ENCODE peak calls at places on chromosomes 12 and 14, in nine cellular contexts. One of them, this sample, is unnamed.

GRCh38 chr12:49232940-49233841 is 31.7 kb upstream of the TUBA1C start:
- DNase-seq in uterus: peak; percentile 61
- DNase-seq in fibroblast of lung: peak; percentile 52
- DNase-seq in astrocyte: peak; percentile 62
- DNase-seq in cardiac muscle cell: peak; percentile 59
- DNase-seq in body of pancreas: peak; percentile 37
- DNase-seq in stomach: peak; percentile 37
- DNase-seq in transverse colon: peak; percentile 28
- DNase-seq in sigmoid colon: peak; percentile 80
- DNase-seq in this sample: peak; percentile 11

GRCh38 chr14:58107947-58108552 is 44.0 kb downstream of the ARMH4 start:
- DNase-seq in astrocyte: peak; percentile 40
- DNase-seq in stomach: no peak
- DNase-seq in uterus: peak; percentile 57
- DNase-seq in cardiac muscle cell: peak; percentile 83
- DNase-seq in transverse colon: peak; percentile 24
- DNase-seq in body of pancreas: peak; percentile 25
- DNase-seq in sigmoid colon: no peak
- DNase-seq in fibroblast of lung: peak; percentile 88
- DNase-seq in this sample: peak; percentile 26

GRCh38 chr12:76559277-76560082 is at the start of gene OSBPL8:
- DNase-seq in stomach: peak; percentile 96
- DNase-seq in fibroblast of lung: peak; percentile 90
- DNase-seq in body of pancreas: peak; percentile 93
- DNase-seq in uterus: peak; percentile 94
- DNase-seq in cardiac muscle cell: peak; percentile 94
- DNase-seq in transverse colon: peak; percentile 97
- DNase-seq in astrocyte: peak; percentile 74
- DNase-seq in sigmoid colon: peak; percentile 97
- DNase-seq in this sample: peak; percentile 95

GRCh38 chr14:74979442-74980397 is 23.0 kb upstream of the EIF2B2 start:
- DNase-seq in body of pancreas: no peak
- DNase-seq in astrocyte: peak; percentile 11
- DNase-seq in sigmoid colon: no peak
- DNase-seq in cardiac muscle cell: peak; percentile 47
- DNase-seq in fibroblast of lung: peak; percentile 38
- DNase-seq in transverse colon: no peak
- DNase-seq in stomach: no peak
- DNase-seq in uterus: no peak
- DNase-seq in this sample: peak; percentile 51

GRCh38 chr14:21796912-21797311 is 123.3 kb upstream of the OR4E1 start:
- DNase-seq in body of pancreas: no peak
- DNase-seq in astrocyte: no peak
- DNase-seq in fibroblast of lung: no peak
- DNase-seq in sigmoid colon: no peak
- DNase-seq in transverse colon: no peak
- DNase-seq in stomach: no peak
- DNase-seq in uterus: no peak
- DNase-seq in cardiac muscle cell: peak; percentile 2
- DNase-seq in this sample: no peak

GRCh38 chr12:69898236-69898635 is 73.2 kb downstream of the MYRFL start:
- DNase-seq in transverse colon: no peak
- DNase-seq in cardiac muscle cell: peak; percentile 36
- DNase-seq in sigmoid colon: no peak
- DNase-seq in astrocyte: peak; percentile 86
- DNase-seq in fibroblast of lung: peak; percentile 48
- DNase-seq in uterus: no peak
- DNase-seq in stomach: no peak
- DNase-seq in body of pancreas: no peak
- DNase-seq in this sample: no peak

GRCh38 chr12:60415361-60415760 is 819.5 kb downstream of the SLC16A7 start:
- DNase-seq in stomach: no peak
- DNase-seq in cardiac muscle cell: no peak
- DNase-seq in uterus: no peak
- DNase-seq in body of pancreas: no peak
- DNase-seq in transverse colon: no peak
- DNase-seq in fibroblast of lung: peak; percentile 97
- DNase-seq in astrocyte: peak; percentile 12
- DNase-seq in sigmoid colon: no peak
- DNase-seq in this sample: no peak

GRCh38 chr12:11959117-11959823 is 111.5 kb upstream of the BCL2L14 start:
- DNase-seq in sigmoid colon: no peak
- DNase-seq in body of pancreas: peak; percentile 18
- DNase-seq in fibroblast of lung: no peak
- DNase-seq in stomach: no peak
- DNase-seq in cardiac muscle cell: no peak
- DNase-seq in transverse colon: no peak
- DNase-seq in uterus: no peak
- DNase-seq in astrocyte: peak; percentile 31
- DNase-seq in this sample: no peak

GRCh38 chr14:30874120-30874998 is at the start of gene COCH:
- DNase-seq in cardiac muscle cell: no peak
- DNase-seq in fibroblast of lung: no peak
- DNase-seq in stomach: peak; percentile 50
- DNase-seq in body of pancreas: peak; percentile 49
- DNase-seq in astrocyte: no peak
- DNase-seq in transverse colon: peak; percentile 54
- DNase-seq in sigmoid colon: no peak
- DNase-seq in uterus: no peak
- DNase-seq in this sample: no peak

GRCh38 chr14:104885031-104885972 is 20.2 kb downstream of the CEP170B start:
- DNase-seq in astrocyte: no peak
- DNase-seq in fibroblast of lung: no peak
- DNase-seq in uterus: peak; percentile 13
- DNase-seq in cardiac muscle cell: no peak
- DNase-seq in body of pancreas: peak; percentile 10
- DNase-seq in stomach: no peak
- DNase-seq in transverse colon: no peak
- DNase-seq in sigmoid colon: no peak
- DNase-seq in this sample: no peak

GRCh38 chr12:132284618-132285310 is 44.6 kb downstream of the GALNT9 start:
- DNase-seq in body of pancreas: no peak
- DNase-seq in sigmoid colon: no peak
- DNase-seq in cardiac muscle cell: no peak
- DNase-seq in astrocyte: no peak
- DNase-seq in stomach: no peak
- DNase-seq in transverse colon: no peak
- DNase-seq in fibroblast of lung: no peak
- DNase-seq in uterus: no peak
- DNase-seq in this sample: no peak

GRCh38 chr12:113259499-113259953 is 38.3 kb downstream of the TPCN1 start:
- DNase-seq in body of pancreas: peak; percentile 87
- DNase-seq in cardiac muscle cell: peak; percentile 67
- DNase-seq in transverse colon: peak; percentile 68
- DNase-seq in uterus: peak; percentile 88
- DNase-seq in sigmoid colon: peak; percentile 95
- DNase-seq in fibroblast of lung: peak; percentile 62
- DNase-seq in astrocyte: no peak
- DNase-seq in stomach: peak; percentile 44
- DNase-seq in this sample: no peak

GRCh38 chr12:95674631-95675030 is 115.9 kb downstream of the NTN4 start:
- DNase-seq in body of pancreas: peak; percentile 42
- DNase-seq in uterus: no peak
- DNase-seq in cardiac muscle cell: peak; percentile 60
- DNase-seq in astrocyte: no peak
- DNase-seq in fibroblast of lung: peak; percentile 11
- DNase-seq in sigmoid colon: no peak
- DNase-seq in stomach: no peak
- DNase-seq in transverse colon: no peak
- DNase-seq in this sample: no peak

GRCh38 chr14:21978184-21978998 is 304.8 kb upstream of the OR4E1 start:
- DNase-seq in uterus: no peak
- DNase-seq in body of pancreas: peak; percentile 20
- DNase-seq in sigmoid colon: peak; percentile 64
- DNase-seq in cardiac muscle cell: peak; percentile 43
- DNase-seq in astrocyte: no peak
- DNase-seq in transverse colon: peak; percentile 25
- DNase-seq in fibroblast of lung: peak; percentile 12
- DNase-seq in stomach: peak; percentile 39
- DNase-seq in this sample: no peak

GRCh38 chr14:27386391-27386790 is 788.6 kb upstream of the NOVA1 start:
- DNase-seq in stomach: no peak
- DNase-seq in body of pancreas: no peak
- DNase-seq in cardiac muscle cell: no peak
- DNase-seq in sigmoid colon: no peak
- DNase-seq in fibroblast of lung: no peak
- DNase-seq in uterus: no peak
- DNase-seq in transverse colon: no peak
- DNase-seq in astrocyte: peak; percentile 60
- DNase-seq in this sample: no peak

GRCh38 chr12:4849024-4849594 is 60.6 kb upstream of the KCNA1 start:
- DNase-seq in sigmoid colon: no peak
- DNase-seq in stomach: no peak
- DNase-seq in fibroblast of lung: peak; percentile 58
- DNase-seq in uterus: no peak
- DNase-seq in cardiac muscle cell: peak; percentile 58
- DNase-seq in body of pancreas: peak; percentile 25
- DNase-seq in astrocyte: peak; percentile 11
- DNase-seq in transverse colon: no peak
- DNase-seq in this sample: no peak

GRCh38 chr12:66028388-66028787 is 102.2 kb downstream of the LLPH start:
- DNase-seq in astrocyte: no peak
- DNase-seq in body of pancreas: no peak
- DNase-seq in fibroblast of lung: no peak
- DNase-seq in cardiac muscle cell: no peak
- DNase-seq in sigmoid colon: no peak
- DNase-seq in uterus: no peak
- DNase-seq in stomach: no peak
- DNase-seq in transverse colon: no peak
- DNase-seq in this sample: no peak

GRCh38 chr14:85534435-85534834 is 4.5 kb downstream of the FLRT2 start:
- DNase-seq in transverse colon: no peak
- DNase-seq in fibroblast of lung: peak; percentile 25
- DNase-seq in sigmoid colon: no peak
- DNase-seq in astrocyte: no peak
- DNase-seq in body of pancreas: no peak
- DNase-seq in cardiac muscle cell: peak; percentile 42
- DNase-seq in uterus: no peak
- DNase-seq in stomach: no peak
- DNase-seq in this sample: peak; percentile 5

GRCh38 chr14:99668998-99669314 is 15.1 kb upstream of the CYP46A1 start:
- DNase-seq in uterus: no peak
- DNase-seq in stomach: no peak
- DNase-seq in sigmoid colon: no peak
- DNase-seq in transverse colon: no peak
- DNase-seq in body of pancreas: no peak
- DNase-seq in astrocyte: no peak
- DNase-seq in cardiac muscle cell: no peak
- DNase-seq in fibroblast of lung: no peak
- DNase-seq in this sample: no peak

GRCh38 chr12:130933269-130933995 is 20.3 kb upstream of the ADGRD1 start:
- DNase-seq in cardiac muscle cell: no peak
- DNase-seq in uterus: no peak
- DNase-seq in stomach: no peak
- DNase-seq in fibroblast of lung: no peak
- DNase-seq in transverse colon: no peak
- DNase-seq in sigmoid colon: no peak
- DNase-seq in body of pancreas: no peak
- DNase-seq in astrocyte: no peak
- DNase-seq in this sample: no peak

GRCh38 chr12:101906226-101906625 is 28.8 kb downstream of the DRAM1 start:
- DNase-seq in sigmoid colon: no peak
- DNase-seq in uterus: no peak
- DNase-seq in transverse colon: no peak
- DNase-seq in astrocyte: no peak
- DNase-seq in cardiac muscle cell: no peak
- DNase-seq in body of pancreas: peak; percentile 53
- DNase-seq in fibroblast of lung: no peak
- DNase-seq in stomach: peak; percentile 37
- DNase-seq in this sample: no peak

DNA sequence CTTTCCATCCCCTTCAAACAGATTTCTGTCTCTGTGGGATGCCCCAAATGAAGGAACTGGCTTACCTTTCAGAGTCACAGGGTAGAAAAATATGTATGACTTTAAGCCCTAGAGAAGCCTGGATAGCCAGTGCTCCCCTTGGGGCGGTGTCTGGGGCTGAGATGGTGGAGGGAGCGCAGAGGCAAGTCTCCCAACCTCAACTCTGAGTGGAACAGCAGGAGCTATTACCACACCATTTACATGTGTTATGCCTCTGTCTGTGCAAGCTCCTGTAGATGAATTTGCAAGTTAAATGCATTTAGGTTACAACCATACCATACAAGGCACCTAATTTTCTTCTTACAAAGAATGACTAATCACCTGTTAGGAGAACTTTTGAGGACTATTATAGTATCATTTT is 50.4 kb upstream of the CLMN start:
- DNase-seq in body of pancreas: no peak
- DNase-seq in astrocyte: no peak
- DNase-seq in transverse colon: no peak
- DNase-seq in stomach: no peak
- DNase-seq in uterus: no peak
- DNase-seq in sigmoid colon: no peak
- DNase-seq in fibroblast of lung: no peak
- DNase-seq in cardiac muscle cell: no peak
- DNase-seq in this sample: no peak
- TF ChIP-seq CTCF in body of pancreas: no peak
- TF ChIP-seq CTCF in astrocyte: no peak
- TF ChIP-seq CTCF in transverse colon: no peak
- TF ChIP-seq CTCF in stomach: no peak
- TF ChIP-seq CTCF in uterus: no peak
- TF ChIP-seq CTCF in sigmoid colon: no peak
- TF ChIP-seq CTCF in fibroblast of lung: no peak
- TF ChIP-seq CTCF in cardiac muscle cell: no peak
- TF ChIP-seq CTCF in this sample: no peak

GRCh38 chr12:103947871-103948555 is 17.7 kb upstream of the TDG start:
- DNase-seq in transverse colon: no peak
- DNase-seq in sigmoid colon: no peak
- DNase-seq in body of pancreas: no peak
- DNase-seq in fibroblast of lung: no peak
- DNase-seq in astrocyte: no peak
- DNase-seq in cardiac muscle cell: no peak
- DNase-seq in uterus: no peak
- DNase-seq in stomach: no peak
- DNase-seq in this sample: no peak
- H3K36me3 ChIP-seq in transverse colon: no peaks in the 10 kb centered on the region
- H3K36me3 ChIP-seq in sigmoid colon: peaks cover 47% of the 10 kb centered on the region
- H3K36me3 ChIP-seq in body of pancreas: peaks cover 16% of the 10 kb centered on the region
- H3K36me3 ChIP-seq in fibroblast of lung: peaks cover 16% of the 10 kb centered on the region
- H3K36me3 ChIP-seq in astrocyte: peaks cover 83% of the 10 kb centered on the region
- H3K36me3 ChIP-seq in cardiac muscle cell: peaks cover 97% of the 10 kb centered on the region
- H3K36me3 ChIP-seq in uterus: no peaks in the 10 kb centered on the region
- H3K36me3 ChIP-seq in stomach: peaks cover 79% of the 10 kb centered on the region
- H3K36me3 ChIP-seq in this sample: peaks cover 6% of the 10 kb centered on the region

GRCh38 chr14:23481992-23482813 is 12.7 kb downstream of the NGDN start:
- DNase-seq in sigmoid colon: no peak
- DNase-seq in uterus: no peak
- DNase-seq in body of pancreas: no peak
- DNase-seq in transverse colon: no peak
- DNase-seq in stomach: no peak
- DNase-seq in fibroblast of lung: no peak
- DNase-seq in astrocyte: no peak
- DNase-seq in cardiac muscle cell: no peak
- DNase-seq in this sample: no peak
- TF ChIP-seq CTCF in sigmoid colon: no peak
- TF ChIP-seq CTCF in uterus: no peak
- TF ChIP-seq CTCF in body of pancreas: no peak
- TF ChIP-seq CTCF in transverse colon: no peak
- TF ChIP-seq CTCF in stomach: no peak
- TF ChIP-seq CTCF in fibroblast of lung: no peak
- TF ChIP-seq CTCF in astrocyte: no peak
- TF ChIP-seq CTCF in cardiac muscle cell: no peak
- TF ChIP-seq CTCF in this sample: no peak

GRCh38 chr12:122086088-122086487 is 7.5 kb downstream of the MLXIP start:
- DNase-seq in fibroblast of lung: no peak
- DNase-seq in sigmoid colon: peak; percentile 38
- DNase-seq in uterus: no peak
- DNase-seq in stomach: no peak
- DNase-seq in transverse colon: no peak
- DNase-seq in cardiac muscle cell: no peak
- DNase-seq in body of pancreas: no peak
- DNase-seq in astrocyte: no peak
- DNase-seq in this sample: no peak
- H3K36me3 ChIP-seq in fibroblast of lung: peaks cover 7% of the 10 kb centered on the region
- H3K36me3 ChIP-seq in sigmoid colon: no peaks in the 10 kb centered on the region
- H3K36me3 ChIP-seq in uterus: no peaks in the 10 kb centered on the region
- H3K36me3 ChIP-seq in stomach: peaks cover 16% of the 10 kb centered on the region
- H3K36me3 ChIP-seq in transverse colon: no peaks in the 10 kb centered on the region
- H3K36me3 ChIP-seq in cardiac muscle cell: no peaks in the 10 kb centered on the region
- H3K36me3 ChIP-seq in body of pancreas: no peaks in the 10 kb centered on the region
- H3K36me3 ChIP-seq in astrocyte: peaks cover 9% of the 10 kb centered on the region
- H3K36me3 ChIP-seq in this sample: no peaks in the 10 kb centered on the region

This sample was measured in prostate gland.